ENCODE peak calls at places on chromosomes 5 and 9, in nine cellular contexts. One of them, this sample, is unnamed.

GRCh38 chr5:44860267-44860666 is 51.5 kb downstream of the MRPS30 start:
- DNase-seq in psoas muscle: no peak
- DNase-seq in upper lobe of right lung: no peak
- DNase-seq in stomach: no peak
- DNase-seq in IMR-90: no peak
- DNase-seq in heart right ventricle: no peak
- DNase-seq in transverse colon: no peak
- DNase-seq in OCI-LY7: no peak
- DNase-seq in colonic mucosa: no peak
- DNase-seq in this sample: no peak

GRCh38 chr5:90558344-90559192 is at the start of gene ADGRV1:
- DNase-seq in psoas muscle: peak; percentile 18
- DNase-seq in transverse colon: peak; percentile 89
- DNase-seq in colonic mucosa: peak; percentile 89
- DNase-seq in stomach: peak; percentile 77
- DNase-seq in IMR-90: peak; percentile 1
- DNase-seq in OCI-LY7: no peak
- DNase-seq in upper lobe of right lung: peak; percentile 95
- DNase-seq in heart right ventricle: no peak
- DNase-seq in this sample: peak; percentile 16

GRCh38 chr9:132647355-132647754 is 22.4 kb downstream of the DDX31 start:
- DNase-seq in transverse colon: no peak
- DNase-seq in heart right ventricle: no peak
- DNase-seq in stomach: no peak
- DNase-seq in OCI-LY7: no peak
- DNase-seq in psoas muscle: no peak
- DNase-seq in upper lobe of right lung: no peak
- DNase-seq in colonic mucosa: no peak
- DNase-seq in IMR-90: peak; percentile 100
- DNase-seq in this sample: no peak

GRCh38 chr5:98454904-98455303 is 318.6 kb upstream of the RGMB start:
- DNase-seq in IMR-90: peak; percentile 97
- DNase-seq in stomach: no peak
- DNase-seq in heart right ventricle: no peak
- DNase-seq in psoas muscle: no peak
- DNase-seq in upper lobe of right lung: no peak
- DNase-seq in OCI-LY7: no peak
- DNase-seq in colonic mucosa: no peak
- DNase-seq in transverse colon: no peak
- DNase-seq in this sample: no peak

GRCh38 chr9:91805031-91805430 is 145.0 kb downstream of the ROR2 start:
- DNase-seq in upper lobe of right lung: no peak
- DNase-seq in OCI-LY7: no peak
- DNase-seq in IMR-90: no peak
- DNase-seq in colonic mucosa: no peak
- DNase-seq in psoas muscle: no peak
- DNase-seq in stomach: peak; percentile 10
- DNase-seq in heart right ventricle: no peak
- DNase-seq in transverse colon: no peak
- DNase-seq in this sample: no peak

GRCh38 chr9:33187519-33188218 is 20.5 kb upstream of the B4GALT1 start:
- DNase-seq in heart right ventricle: peak; percentile 70
- DNase-seq in OCI-LY7: no peak
- DNase-seq in colonic mucosa: peak; percentile 41
- DNase-seq in psoas muscle: peak; percentile 54
- DNase-seq in IMR-90: peak; percentile 79
- DNase-seq in transverse colon: no peak
- DNase-seq in upper lobe of right lung: no peak
- DNase-seq in stomach: no peak
- DNase-seq in this sample: peak; percentile 66

GRCh38 chr5:113520899-113521298 is 7.4 kb downstream of the YTHDC2 start:
- DNase-seq in transverse colon: no peak
- DNase-seq in psoas muscle: no peak
- DNase-seq in OCI-LY7: no peak
- DNase-seq in IMR-90: no peak
- DNase-seq in colonic mucosa: no peak
- DNase-seq in heart right ventricle: no peak
- DNase-seq in stomach: no peak
- DNase-seq in upper lobe of right lung: no peak
- DNase-seq in this sample: no peak

GRCh38 chr9:88775037-88775471 is 216.2 kb upstream of the S1PR3 start:
- DNase-seq in colonic mucosa: no peak
- DNase-seq in psoas muscle: no peak
- DNase-seq in heart right ventricle: no peak
- DNase-seq in stomach: peak; percentile 44
- DNase-seq in transverse colon: no peak
- DNase-seq in OCI-LY7: no peak
- DNase-seq in upper lobe of right lung: no peak
- DNase-seq in IMR-90: peak; percentile 98
- DNase-seq in this sample: no peak

GRCh38 chr5:149550608-149551226 is 522 bp downstream of the CSNK1A1 start:
- DNase-seq in psoas muscle: no peak
- DNase-seq in upper lobe of right lung: no peak
- DNase-seq in OCI-LY7: peak; percentile 43
- DNase-seq in IMR-90: no peak
- DNase-seq in stomach: no peak
- DNase-seq in transverse colon: peak; percentile 35
- DNase-seq in colonic mucosa: peak; percentile 40
- DNase-seq in heart right ventricle: no peak
- DNase-seq in this sample: peak; percentile 25

GRCh38 chr5:18202147-18202546 is 567.9 kb downstream of the TAF11L14 start:
- DNase-seq in IMR-90: no peak
- DNase-seq in OCI-LY7: no peak
- DNase-seq in psoas muscle: no peak
- DNase-seq in stomach: no peak
- DNase-seq in colonic mucosa: no peak
- DNase-seq in upper lobe of right lung: no peak
- DNase-seq in transverse colon: no peak
- DNase-seq in heart right ventricle: no peak
- DNase-seq in this sample: no peak

GRCh38 chr5:175590471-175590881 is 67.4 kb upstream of the HRH2 start:
- DNase-seq in heart right ventricle: no peak
- DNase-seq in colonic mucosa: no peak
- DNase-seq in IMR-90: peak; percentile 25
- DNase-seq in upper lobe of right lung: no peak
- DNase-seq in psoas muscle: no peak
- DNase-seq in stomach: no peak
- DNase-seq in transverse colon: no peak
- DNase-seq in OCI-LY7: no peak
- DNase-seq in this sample: no peak

GRCh38 chr5:16572289-16573015 is 44.3 kb downstream of the RETREG1 start:
- DNase-seq in OCI-LY7: no peak
- DNase-seq in IMR-90: no peak
- DNase-seq in psoas muscle: no peak
- DNase-seq in colonic mucosa: no peak
- DNase-seq in heart right ventricle: no peak
- DNase-seq in upper lobe of right lung: no peak
- DNase-seq in stomach: no peak
- DNase-seq in transverse colon: no peak
- DNase-seq in this sample: no peak

GRCh38 chr5:102628449-102629175 is 126.5 kb upstream of the PAM start:
- DNase-seq in stomach: no peak
- DNase-seq in upper lobe of right lung: no peak
- DNase-seq in psoas muscle: no peak
- DNase-seq in colonic mucosa: no peak
- DNase-seq in IMR-90: peak; percentile 7
- DNase-seq in heart right ventricle: peak; percentile 28
- DNase-seq in OCI-LY7: no peak
- DNase-seq in transverse colon: no peak
- DNase-seq in this sample: no peak

GRCh38 chr5:36874465-36874864 is 2.1 kb upstream of the NIPBL start:
- DNase-seq in colonic mucosa: no peak
- DNase-seq in upper lobe of right lung: no peak
- DNase-seq in heart right ventricle: no peak
- DNase-seq in IMR-90: no peak
- DNase-seq in psoas muscle: no peak
- DNase-seq in stomach: no peak
- DNase-seq in OCI-LY7: peak; percentile 31
- DNase-seq in transverse colon: no peak
- DNase-seq in this sample: no peak

GRCh38 chr9:107213561-107214028 is 69.5 kb upstream of the RAD23B start:
- DNase-seq in transverse colon: no peak
- DNase-seq in upper lobe of right lung: no peak
- DNase-seq in OCI-LY7: no peak
- DNase-seq in stomach: no peak
- DNase-seq in heart right ventricle: no peak
- DNase-seq in psoas muscle: no peak
- DNase-seq in colonic mucosa: no peak
- DNase-seq in IMR-90: peak; percentile 94
- DNase-seq in this sample: no peak

GRCh38 chr9:34984049-34984448 is 5.5 kb upstream of the DNAJB5 start:
- DNase-seq in heart right ventricle: no peak
- DNase-seq in OCI-LY7: peak; percentile 61
- DNase-seq in upper lobe of right lung: no peak
- DNase-seq in IMR-90: peak; percentile 48
- DNase-seq in colonic mucosa: no peak
- DNase-seq in psoas muscle: no peak
- DNase-seq in transverse colon: no peak
- DNase-seq in stomach: no peak
- DNase-seq in this sample: no peak

GRCh38 chr5:143874312-143874711 is 62.4 kb downstream of the HMHB1 start:
- DNase-seq in psoas muscle: no peak
- DNase-seq in upper lobe of right lung: no peak
- DNase-seq in transverse colon: no peak
- DNase-seq in colonic mucosa: no peak
- DNase-seq in stomach: no peak
- DNase-seq in OCI-LY7: no peak
- DNase-seq in IMR-90: peak; percentile 16
- DNase-seq in heart right ventricle: no peak
- DNase-seq in this sample: no peak

GRCh38 chr5:60503771-60504170 is 196.2 kb downstream of the DEPDC1B start:
- DNase-seq in stomach: no peak
- DNase-seq in colonic mucosa: no peak
- DNase-seq in heart right ventricle: no peak
- DNase-seq in psoas muscle: no peak
- DNase-seq in upper lobe of right lung: no peak
- DNase-seq in transverse colon: no peak
- DNase-seq in OCI-LY7: no peak
- DNase-seq in IMR-90: no peak
- DNase-seq in this sample: no peak
- H3K4me3 ChIP-seq in stomach: no peak overlapping the region
- H3K4me3 ChIP-seq in colonic mucosa: no peak overlapping the region
- H3K4me3 ChIP-seq in heart right ventricle: no peak overlapping the region
- H3K4me3 ChIP-seq in psoas muscle: no peak overlapping the region
- H3K4me3 ChIP-seq in upper lobe of right lung: no peak overlapping the region
- H3K4me3 ChIP-seq in transverse colon: no peak overlapping the region
- H3K4me3 ChIP-seq in OCI-LY7: no peak overlapping the region
- H3K4me3 ChIP-seq in IMR-90: no peak overlapping the region
- H3K4me3 ChIP-seq in this sample: no peak overlapping the region

GRCh38 chr5:23506329-23507236 is 826 bp upstream of the PRDM9 start:
- DNase-seq in colonic mucosa: no peak
- DNase-seq in psoas muscle: no peak
- DNase-seq in upper lobe of right lung: no peak
- DNase-seq in transverse colon: no peak
- DNase-seq in heart right ventricle: no peak
- DNase-seq in OCI-LY7: no peak
- DNase-seq in stomach: no peak
- DNase-seq in IMR-90: no peak
- DNase-seq in this sample: no peak
- TF ChIP-seq CTCF in colonic mucosa: no peak
- TF ChIP-seq CTCF in psoas muscle: no peak
- TF ChIP-seq CTCF in upper lobe of right lung: no peak
- TF ChIP-seq CTCF in transverse colon: no peak
- TF ChIP-seq CTCF in heart right ventricle: no peak
- TF ChIP-seq CTCF in OCI-LY7: no peak
- TF ChIP-seq CTCF in stomach: no peak
- TF ChIP-seq CTCF in IMR-90: no peak
- TF ChIP-seq CTCF in this sample: peak; percentile 17

DNA sequence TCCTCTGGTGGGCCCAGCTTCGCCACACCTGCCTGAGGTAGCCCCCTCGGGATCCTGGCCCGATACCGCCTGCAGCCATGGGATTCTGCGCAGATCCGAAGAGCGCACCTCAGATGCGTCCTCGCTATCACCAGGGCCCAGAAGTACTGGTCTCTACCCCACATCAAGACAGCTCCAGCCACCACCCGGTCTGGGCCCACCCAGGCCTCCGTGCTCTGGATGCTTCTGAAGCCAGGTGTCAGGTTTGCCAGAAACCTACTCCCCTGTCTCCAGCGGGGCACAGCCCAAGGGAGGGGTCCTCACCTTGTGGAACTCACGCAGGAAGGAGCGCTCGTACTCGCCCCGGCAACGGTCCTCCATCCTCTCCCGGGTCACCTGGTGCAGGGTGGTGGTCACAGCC is 2.4 kb downstream of the ANAPC2 start:
- DNase-seq in IMR-90: no peak
- DNase-seq in stomach: no peak
- DNase-seq in heart right ventricle: no peak
- DNase-seq in upper lobe of right lung: no peak
- DNase-seq in OCI-LY7: no peak
- DNase-seq in transverse colon: no peak
- DNase-seq in psoas muscle: no peak
- DNase-seq in colonic mucosa: no peak
- DNase-seq in this sample: no peak
- H3K36me3 ChIP-seq in IMR-90: peaks cover 59% of the 10 kb centered on the region
- H3K36me3 ChIP-seq in stomach: peaks cover 69% of the 10 kb centered on the region
- H3K36me3 ChIP-seq in heart right ventricle: no peaks in the 10 kb centered on the region
- H3K36me3 ChIP-seq in upper lobe of right lung: peaks cover 58% of the 10 kb centered on the region
- H3K36me3 ChIP-seq in OCI-LY7: peaks cover 59% of the 10 kb centered on the region
- H3K36me3 ChIP-seq in transverse colon: peaks cover 4% of the 10 kb centered on the region
- H3K36me3 ChIP-seq in psoas muscle: peaks cover 3% of the 10 kb centered on the region
- H3K36me3 ChIP-seq in colonic mucosa: peaks cover 3% of the 10 kb centered on the region
- H3K36me3 ChIP-seq in this sample: peaks cover 69% of the 10 kb centered on the region

GRCh38 chr9:113687107-113687679 is 188.9 kb upstream of the ZNF618 start:
- DNase-seq in transverse colon: no peak
- DNase-seq in OCI-LY7: no peak
- DNase-seq in upper lobe of right lung: no peak
- DNase-seq in heart right ventricle: no peak
- DNase-seq in IMR-90: no peak
- DNase-seq in stomach: no peak
- DNase-seq in colonic mucosa: no peak
- DNase-seq in psoas muscle: no peak
- DNase-seq in this sample: no peak
- H3K4me3 ChIP-seq in transverse colon: no peak overlapping the region
- H3K4me3 ChIP-seq in OCI-LY7: no peak overlapping the region
- H3K4me3 ChIP-seq in upper lobe of right lung: no peak overlapping the region
- H3K4me3 ChIP-seq in heart right ventricle: no peak overlapping the region
- H3K4me3 ChIP-seq in IMR-90: no peak overlapping the region
- H3K4me3 ChIP-seq in stomach: no peak overlapping the region
- H3K4me3 ChIP-seq in colonic mucosa: no peak overlapping the region
- H3K4me3 ChIP-seq in psoas muscle: no peak overlapping the region
- H3K4me3 ChIP-seq in this sample: peak overlapping the region; percentile 24

GRCh38 chr5:142441638-142442037 is 116.8 kb upstream of the SPRY4 start:
- DNase-seq in colonic mucosa: no peak
- DNase-seq in heart right ventricle: peak; percentile 59
- DNase-seq in psoas muscle: no peak
- DNase-seq in IMR-90: peak; percentile 33
- DNase-seq in transverse colon: peak; percentile 27
- DNase-seq in upper lobe of right lung: no peak
- DNase-seq in OCI-LY7: no peak
- DNase-seq in stomach: no peak
- DNase-seq in this sample: no peak
- TF ChIP-seq CTCF in colonic mucosa: no peak
- TF ChIP-seq CTCF in heart right ventricle: no peak
- TF ChIP-seq CTCF in psoas muscle: no peak
- TF ChIP-seq CTCF in IMR-90: peak; percentile 9
- TF ChIP-seq CTCF in transverse colon: no peak
- TF ChIP-seq CTCF in upper lobe of right lung: no peak
- TF ChIP-seq CTCF in OCI-LY7: no peak
- TF ChIP-seq CTCF in stomach: no peak
- TF ChIP-seq CTCF in this sample: peak; percentile 10